ENCODE peak calls at places on chromosome 4, in five cellular contexts. K is AG10803, W is aorta, J is HT1080, B is GM23248. O is an unnamed sample.
A peak's percentile ranks its signal among the peaks of the same experiment; 100 is the strongest.

GRCh38 chr4:18815779-18816173 is 794.2 kb upstream of the LCORL start:
- DNase-seq in K (no peak), W (no peak), J (peak; percentile 7), B (no peak), O (no peak)

GRCh38 chr4:38687571-38688011 is 23.6 kb downstream of the KLF3 start:
- DNase-seq in K (no peak), W (no peak), J (peak; percentile 15), B (peak; percentile 56), O (no peak)

GRCh38 chr4:7651461-7651921 is 216.8 kb upstream of the PSAPL1 start:
- DNase-seq in K (no peak), W (peak; percentile 76), J (no peak), B (peak; percentile 18), O (peak; percentile 7)

GRCh38 chr4:79673898-79674297 is 265.9 kb upstream of the GK2 start:
- DNase-seq in K (no peak), W (no peak), J (no peak), B (no peak), O (no peak)

GRCh38 chr4:20313237-20314030 is 61.7 kb downstream of the SLIT2 start:
- DNase-seq in K (no peak), W (no peak), J (no peak), B (no peak), O (no peak)

GRCh38 chr4:38071801-38072567 is 111.8 kb downstream of the PTTG2 start:
- DNase-seq in K (peak; percentile 38), W (no peak), J (no peak), B (no peak), O (peak; percentile 47)

GRCh38 chr4:93646225-93646930 is 182.2 kb upstream of the ATOH1 start:
- DNase-seq in K (no peak), W (no peak), J (peak; percentile 76), B (no peak), O (no peak)

GRCh38 chr4:182916483-182917181 is 554 bp downstream of the DCTD start:
- DNase-seq in K (peak; percentile 84), W (peak; percentile 86), J (peak; percentile 61), B (peak; percentile 90), O (peak; percentile 70)

GRCh38 chr4:102759835-102760644 is 728 bp downstream of the MANBA start:
- DNase-seq in K (peak; percentile 45), W (no peak), J (peak; percentile 48), B (peak; percentile 80), O (peak; percentile 54)

GRCh38 chr4:16083217-16084191 is at the start of gene PROM1:
- DNase-seq in K (no peak), W (peak; percentile 77), J (no peak), B (peak; percentile 16), O (no peak)

GRCh38 chr4:96472103-96472867 is 632.4 kb downstream of the PDHA2 start:
- DNase-seq in K (no peak), W (no peak), J (no peak), B (no peak), O (no peak)

GRCh38 chr4:84547211-84547610 is 35.7 kb upstream of the CDS1 start:
- DNase-seq in K (no peak), W (no peak), J (no peak), B (no peak), O (no peak)

GRCh38 chr4:105350859-105351494 is 122.9 kb downstream of the PPA2 start:
- DNase-seq in K (peak; percentile 20), W (no peak), J (no peak), B (peak; percentile 6), O (peak; percentile 68)

GRCh38 chr4:38461342-38461741 is 202.7 kb upstream of the KLF3 start:
- DNase-seq in K (no peak), W (no peak), J (no peak), B (no peak), O (no peak)

GRCh38 chr4:2725380-2725779 is 30.8 kb downstream of the TNIP2 start:
- DNase-seq in K (no peak), W (no peak), J (no peak), B (no peak), O (no peak)

GRCh38 chr4:108035691-108036090 is 46.0 kb downstream of the HADH start:
- DNase-seq in K (no peak), W (no peak), J (no peak), B (no peak), O (no peak)

GRCh38 chr4:142435599-142436235 is 410.4 kb downstream of the INPP4B start:
- DNase-seq in K (no peak), W (peak; percentile 52), J (no peak), B (no peak), O (no peak)

GRCh38 chr4:169151671-169152070 is 119.1 kb downstream of the SH3RF1 start:
- DNase-seq in K (peak; percentile 50), W (no peak), J (no peak), B (peak; percentile 44), O (peak; percentile 73)

GRCh38 chr4:38313999-38314561 is 349.9 kb upstream of the KLF3 start:
- DNase-seq in K (peak; percentile 39), W (no peak), J (peak; percentile 88), B (peak; percentile 67), O (peak; percentile 65)

GRCh38 chr4:176927117-176927516 is 134.4 kb upstream of the VEGFC start:
- DNase-seq in K (no peak), W (no peak), J (no peak), B (no peak), O (peak; percentile 9)

GRCh38 chr4:25351777-25352421 is 25.2 kb upstream of the ANAPC4 start:
- DNase-seq in K (peak; percentile 64), W (no peak), J (peak; percentile 89), B (peak; percentile 73), O (peak; percentile 23)

GRCh38 chr4:36609631-36610030 is 328.2 kb downstream of the DTHD1 start:
- DNase-seq in K (no peak), W (no peak), J (no peak), B (no peak), O (no peak)

GRCh38 chr4:156981262-156981661 is 9.7 kb upstream of the PDGFC start:
- DNase-seq in K (no peak), W (no peak), J (no peak), B (no peak), O (no peak)

GRCh38 chr4:136329042-136329662 is 1203.1 kb downstream of the PCDH18 start:
- DNase-seq in K (no peak), W (no peak), J (peak; percentile 13), B (no peak), O (no peak)

GRCh38 chr4:2261110-2261852 is 628 bp downstream of the MXD4 start:
- DNase-seq in K (peak; percentile 53), W (peak; percentile 89), J (no peak), B (peak; percentile 87), O (peak; percentile 30)

O was measured in fibroblast of the aortic adventitia.